ENCODE peak calls at places on chromosomes 13 and 19, in four cellular contexts. H is astrocyte, T is pancreas, I is body of pancreas. K is an unnamed sample. For H3K4me1, the result is how much of the 10 kb centered on the place peaks cover.

GRCh38 chr13:78609464-78610205 is 6.3 kb upstream of the POU4F1 start:
- DNase-seq in H (no peak), T (peak), I (no peak), K (no peak)

GRCh38 chr13:111903143-111903542 is 163.8 kb upstream of the SOX1 start:
- DNase-seq in H (no peak), T (no peak), I (no peak), K (no peak)

GRCh38 chr19:10753305-10753704 is 35.4 kb downstream of the DNM2 start:
- DNase-seq in H (no peak), T (no peak), I (no peak), K (no peak)

GRCh38 chr13:75480691-75481175 is 1.2 kb downstream of the TBC1D4 start:
- DNase-seq in H (peak), T (peak), I (peak), K (peak)

GRCh38 chr19:13574933-13575332 is 68.7 kb upstream of the CACNA1A start:
- DNase-seq in H (no peak), T (no peak), I (no peak), K (no peak)

GRCh38 chr19:13366529-13367143 is 139.6 kb downstream of the CACNA1A start:
- DNase-seq in H (peak), T (no peak), I (no peak), K (no peak)

GRCh38 chr13:51937320-51938290 is 73.6 kb downstream of the ATP7B start:
- DNase-seq in H (no peak), T (peak), I (no peak), K (no peak)

GRCh38 chr19:16070366-16070990 is 5.8 kb upstream of the TPM4 start:
- DNase-seq in H (no peak), T (no peak), I (peak), K (peak)

GRCh38 chr19:6414033-6414643 is 10.5 kb downstream of the KHSRP start:
- DNase-seq in H (no peak), T (peak), I (no peak), K (no peak)

GRCh38 chr19:46787331-46788100 is 878 bp downstream of the SLC1A5 start:
- DNase-seq in H (peak), T (peak), I (peak), K (peak)

GRCh38 chr19:29596885-29597525 is 9.1 kb upstream of the POP4 start:
- DNase-seq in H (peak), T (no peak), I (no peak), K (no peak)

GRCh38 chr19:33403221-33403972 is 29.9 kb downstream of the CEBPG start:
- DNase-seq in H (no peak), T (peak), I (peak), K (no peak)

GRCh38 chr19:5032101-5032967 is 63.4 kb downstream of the KDM4B start:
- DNase-seq in H (no peak), T (peak), I (no peak), K (peak)

GRCh38 chr19:15479391-15480345 is at the start of gene PGLYRP2:
- DNase-seq in H (no peak), T (peak), I (peak), K (no peak)

GRCh38 chr13:42836930-42837329 is 55.5 kb downstream of the FAM216B start:
- DNase-seq in H (peak), T (no peak), I (peak), K (no peak)

GRCh38 chr13:44243198-44243852 is 130.3 kb upstream of the SERP2 start:
- DNase-seq in H (peak), T (no peak), I (no peak), K (no peak)

GRCh38 chr19:459724-460511 is 915 bp downstream of the SHC2 start:
- DNase-seq in H (peak), T (peak), I (peak), K (peak)

GRCh38 chr19:58510084-58510862 is 1.5 kb downstream of the SLC27A5 start:
- DNase-seq in H (no peak), T (no peak), I (no peak), K (no peak)

GRCh38 chr19:32599736-32600157 is 18.8 kb downstream of the PDCD5 start:
- DNase-seq in H (peak), T (no peak), I (peak), K (no peak)

GRCh38 chr13:99959538-99960230 is 11.9 kb downstream of the ZIC5 start:
- DNase-seq in H (no peak), T (no peak), I (no peak), K (no peak)

GRCh38 chr19:57708641-57709354 is at the start of gene ZNF154:
- DNase-seq in H (peak), T (peak), I (peak), K (peak)

GRCh38 chr13:59588717-59589067 is 575.0 kb downstream of the DIAPH3 start:
- DNase-seq in H (no peak), T (no peak), I (no peak), K (no peak)

GRCh38 chr13:25237083-25237482 is 50.2 kb downstream of the MTMR6 start:
- DNase-seq in H (no peak), T (no peak), I (no peak), K (no peak)

GRCh38 chr13:79775830-79776229 is 294.9 kb downstream of the NDFIP2 start:
- DNase-seq in H (peak), T (no peak), I (peak), K (no peak)

GRCh38 chr13:32905864-32906180 is 110.4 kb upstream of the KL start:
- DNase-seq in H (peak), T (no peak), I (peak), K (no peak)

GRCh38 chr19:52993342-52994178 is 20.2 kb upstream of the ERVV-1 start:
- DNase-seq in H (peak), T (peak), I (peak), K (peak)

GRCh38 chr19:53182202-53182601 is 11.0 kb downstream of the ZNF665 start:
- DNase-seq in H (peak), T (no peak), I (no peak), K (no peak)

GRCh38 chr13:57569981-57570380 is 61.6 kb upstream of the PCDH17 start:
- DNase-seq in H (peak), T (no peak), I (no peak), K (no peak)

GRCh38 chr13:51935326-51936171 is 73.8 kb downstream of the CCDC70 start:
- DNase-seq in H (no peak), T (no peak), I (peak), K (no peak)

GRCh38 chr13:24148414-24149305 is 11.9 kb upstream of the SPATA13 start:
- DNase-seq in H (peak), T (no peak), I (peak), K (no peak)

GRCh38 chr19:51784922-51785690 is 9.9 kb upstream of the FPR3 start:
- DNase-seq in H (peak), T (no peak), I (peak), K (peak)

GRCh38 chr19:6044056-6044805 is 66.1 kb downstream of the RFX2 start:
- DNase-seq in H (no peak), T (no peak), I (no peak), K (no peak)

GRCh38 chr13:49995535-49996165 is 1.2 kb upstream of the TRIM13 start:
- DNase-seq in H (peak), T (no peak), I (peak), K (no peak)

GRCh38 chr19:54572696-54573311 is 786 bp upstream of the LILRA2 start:
- DNase-seq in H (no peak), T (no peak), I (peak), K (peak)

GRCh38 chr19:1019980-1020867 is 699 bp downstream of the TMEM259 start:
- DNase-seq in H (no peak), T (peak), I (peak), K (no peak)

GRCh38 chr19:8342684-8343482 is at the start of gene KANK3:
- DNase-seq in H (peak), T (peak), I (peak), K (peak)
- TF ChIP-seq CTCF in H (no peak), T (no peak), I (no peak), K (peak)

DNA sequence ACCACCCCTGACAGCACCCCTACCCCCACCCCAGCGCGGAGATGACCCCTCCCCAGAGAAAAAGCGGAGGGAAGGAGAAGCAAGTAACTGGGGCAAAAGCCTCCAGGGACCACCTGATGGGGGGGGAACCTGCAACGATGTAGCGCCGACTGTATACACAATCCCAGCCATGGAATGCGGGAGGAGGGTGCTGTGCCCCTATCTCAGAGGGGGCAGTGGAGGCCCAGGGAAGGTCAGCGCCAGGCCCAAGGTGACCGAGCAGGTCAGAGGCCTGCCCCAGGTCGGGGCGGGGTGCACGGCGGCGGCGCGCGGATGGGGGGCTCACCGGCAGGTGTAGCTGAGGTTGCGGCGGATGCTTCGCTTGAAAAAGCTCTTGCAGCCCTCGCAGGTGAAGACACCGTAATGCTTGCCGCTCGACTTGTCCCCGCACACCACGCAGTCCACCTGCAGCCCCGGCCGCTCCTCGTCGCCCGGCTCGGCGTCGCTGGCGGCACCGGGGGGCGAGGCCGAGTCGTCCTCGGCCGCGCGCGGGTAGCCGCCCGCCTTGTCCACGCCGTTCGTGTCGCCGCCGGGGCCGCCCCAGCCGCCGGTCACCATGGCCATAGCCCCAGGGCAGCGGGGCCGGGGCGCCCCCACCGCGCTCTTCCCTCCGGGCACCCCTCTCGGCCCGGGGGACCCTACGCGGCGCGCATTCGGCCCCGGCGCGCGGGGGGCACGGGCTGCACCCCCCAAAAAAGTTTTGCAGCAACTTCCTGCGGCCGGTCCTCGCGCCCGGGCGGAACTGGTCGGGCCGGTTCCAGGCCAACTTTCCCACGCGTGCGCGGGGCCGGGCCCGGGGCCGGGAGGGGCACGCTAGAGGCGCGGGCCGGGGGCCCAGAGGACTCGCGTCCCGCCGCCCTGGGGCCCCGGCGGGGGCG is 843 bp downstream of the NR2F6 start:
- DNase-seq in H (no peak), T (peak), I (peak), K (peak)
- H3K27ac ChIP-seq in H (no peak), T (peak), I (peak), K (peak)

DNA sequence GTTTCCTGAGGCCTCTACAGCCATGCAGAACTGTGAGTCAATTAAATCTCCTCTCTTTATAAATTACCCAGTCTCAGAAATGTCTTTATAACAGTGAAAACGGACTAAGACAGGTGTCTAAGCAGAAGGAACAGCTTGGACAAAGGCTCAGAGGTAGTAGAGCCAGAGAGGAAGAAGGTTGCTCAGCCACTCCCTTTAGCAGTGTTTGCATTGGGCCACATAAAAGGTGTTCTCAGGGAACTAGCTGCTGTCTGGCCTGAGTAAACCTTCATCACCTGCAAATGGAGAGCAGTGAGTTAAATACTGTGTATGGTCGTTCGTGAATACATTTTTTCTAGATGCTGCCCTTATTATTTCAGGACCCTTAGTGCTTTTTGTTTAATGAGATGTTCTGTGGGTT is 383.4 kb downstream of the EFNB2 start:
- DNase-seq in H (no peak), T (no peak), I (no peak), K (no peak)
- H3K4me1 ChIP-seq in H (under half), T (under half), I (under half), K (under half)

GRCh38 chr13:26436914-26437313 is 120.6 kb upstream of the WASF3 start:
- DNase-seq in H (no peak), T (no peak), I (no peak), K (no peak)
- TF ChIP-seq CTCF in H (no peak), T (no peak), I (no peak), K (no peak)

DNA sequence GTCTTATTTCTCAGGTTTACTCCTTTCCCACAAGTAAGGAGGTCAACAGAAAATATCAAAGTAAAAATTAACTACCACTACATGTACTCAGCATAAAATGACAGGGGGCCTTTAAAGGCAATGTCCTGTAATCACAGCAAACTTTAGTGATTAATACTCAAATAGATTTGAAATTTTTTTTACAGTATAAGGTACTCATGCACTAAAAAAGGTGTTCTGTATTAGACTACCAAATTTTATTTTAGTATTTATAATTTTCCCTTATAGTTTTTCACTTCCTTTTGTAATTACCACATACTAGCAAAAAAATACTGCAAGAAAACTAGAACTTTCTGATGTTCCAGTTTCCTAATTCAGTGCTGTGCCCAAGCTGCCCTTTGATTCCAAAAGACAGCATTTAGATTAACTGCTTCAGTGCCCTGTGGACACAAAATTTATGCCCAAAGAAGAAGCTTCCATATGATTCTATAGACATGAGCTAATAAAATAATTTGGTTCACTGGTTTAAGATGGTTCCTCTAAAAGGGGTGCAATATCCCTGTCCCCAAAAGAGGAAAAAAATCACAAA is 70.6 kb downstream of the KLF12 start:
- DNase-seq in H (no peak), T (no peak), I (no peak), K (no peak)
- H3K27ac ChIP-seq in H (peak), T (no peak), I (no peak), K (peak)

DNA sequence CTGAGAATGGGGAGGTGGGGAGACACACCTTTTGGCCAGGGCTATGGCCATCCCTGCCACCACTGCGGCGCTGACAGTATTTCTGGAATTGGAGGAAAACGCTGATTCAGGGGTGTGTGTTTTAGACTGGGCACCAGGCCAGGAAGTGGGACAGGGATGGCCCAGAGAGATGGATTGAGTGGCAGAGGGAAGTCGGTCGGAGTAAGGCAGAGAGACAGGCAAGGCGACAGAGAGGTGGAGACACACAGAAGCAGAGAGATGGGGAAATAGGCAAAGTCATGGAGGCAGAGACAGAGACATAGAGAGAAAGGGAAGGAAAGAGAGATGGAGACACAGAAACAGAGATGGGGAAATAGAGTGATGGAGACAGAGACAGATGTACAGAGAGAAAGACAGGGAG is 4.1 kb upstream of the C19orf81 start:
- DNase-seq in H (no peak), T (no peak), I (no peak), K (no peak)
- H3K4me1 ChIP-seq in H (under half), T (under half), I (under half), K (under half)

GRCh38 chr19:19032420-19033175 is 719 bp downstream of the SUGP2 start:
- DNase-seq in H (peak), T (peak), I (peak), K (peak)
- TF ChIP-seq CTCF in H (no peak), T (no peak), I (no peak), K (no peak)